ENCODE peak calls at places on chromosomes 16 and 17, in seven cellular contexts. U, J, F, Z, H, P and W are unnamed samples.

GRCh38 chr16:70576431-70577255 is 53.0 kb downstream of the SF3B3 start:
- DNase-seq in P (peak; percentile 85), Z (peak; percentile 84), H (no peak), J (peak; percentile 89), U (peak; percentile 63), F (peak; percentile 28), W (peak; percentile 53)

GRCh38 chr17:47810200-47810821 is 11.3 kb downstream of the OSBPL7 start:
- DNase-seq in J (peak; percentile 84), P (peak; percentile 96), U (no peak), F (peak; percentile 74), H (no peak), Z (peak; percentile 94), W (no peak)

GRCh38 chr17:31724619-31725018 is 134.4 kb downstream of the COPRS start:
- DNase-seq in P (peak; percentile 93), F (no peak), Z (no peak), U (no peak), J (no peak), H (peak; percentile 11), W (no peak)

GRCh38 chr17:29760279-29760721 is 137.6 kb upstream of the CORO6 start:
- DNase-seq in P (peak; percentile 58), Z (peak; percentile 57), H (no peak), J (peak; percentile 34), U (peak; percentile 78), F (no peak), W (peak; percentile 82)

GRCh38 chr16:65121870-65122723 is at the start of gene CDH11:
- DNase-seq in J (peak; percentile 86), F (no peak), Z (peak; percentile 93), P (peak; percentile 92), U (no peak), H (peak; percentile 81), W (no peak)

GRCh38 chr17:65994114-65994513 is 197.8 kb downstream of the CEP112 start:
- DNase-seq in P (no peak), Z (no peak), U (no peak), H (no peak), F (no peak), J (no peak), W (no peak)

GRCh38 chr17:21313320-21313719 is 28.8 kb downstream of the MAP2K3 start:
- DNase-seq in F (no peak), J (no peak), P (no peak), U (no peak), Z (no peak), H (no peak), W (no peak)

GRCh38 chr16:19375561-19376158 is 42.0 kb upstream of the TMC5 start:
- DNase-seq in F (peak; percentile 60), H (no peak), Z (peak; percentile 62), P (peak; percentile 64), J (peak; percentile 77), U (peak; percentile 70), W (peak; percentile 83)

GRCh38 chr16:8854298-8854948 is 14.4 kb downstream of the CARHSP1 start:
- DNase-seq in H (no peak), Z (no peak), U (no peak), F (no peak), J (no peak), P (no peak), W (no peak)

GRCh38 chr16:14232106-14232890 is 161.2 kb downstream of the MRTFB start:
- DNase-seq in P (peak; percentile 16), U (no peak), H (no peak), J (peak; percentile 78), F (no peak), Z (no peak), W (no peak)

GRCh38 chr17:57747221-57748017 is 2.3 kb upstream of the CCDC182 start:
- DNase-seq in U (peak; percentile 60), J (peak; percentile 80), F (peak; percentile 54), H (no peak), Z (peak; percentile 74), P (peak; percentile 57), W (peak; percentile 90)

GRCh38 chr17:81511550-81511799 is 1.1 kb downstream of the ACTG1 start:
- DNase-seq in Z (no peak), J (no peak), H (no peak), P (no peak), F (no peak), U (no peak), W (peak; percentile 66)

GRCh38 chr17:59954856-59955255 is 9.7 kb downstream of the RNFT1 start:
- DNase-seq in P (no peak), Z (no peak), H (no peak), U (no peak), J (no peak), F (no peak), W (no peak)

GRCh38 chr16:20923876-20924275 is 23.3 kb downstream of the LYRM1 start:
- DNase-seq in H (no peak), Z (no peak), U (no peak), J (no peak), F (no peak), P (no peak), W (no peak)

GRCh38 chr17:39701012-39701783 is 1.3 kb downstream of the ERBB2 start:
- DNase-seq in Z (no peak), H (no peak), P (no peak), J (no peak), F (no peak), U (no peak), W (no peak)

GRCh38 chr16:77784441-77785356 is 3.7 kb upstream of the VAT1L start:
- DNase-seq in U (no peak), F (no peak), H (no peak), P (no peak), J (no peak), Z (peak; percentile 42), W (peak; percentile 69)

GRCh38 chr16:67943619-67944503 is at the start of gene LCAT:
- DNase-seq in U (no peak), Z (no peak), J (peak; percentile 56), F (peak; percentile 78), H (no peak), P (no peak), W (no peak)

GRCh38 chr17:77444653-77445029 is 303.9 kb downstream of the SEC14L1 start:
- DNase-seq in F (no peak), P (peak; percentile 85), H (no peak), U (no peak), Z (peak; percentile 71), J (peak; percentile 92), W (peak; percentile 76)

GRCh38 chr17:77445030-77445907 is 304.5 kb downstream of the SEC14L1 start:
- DNase-seq in F (no peak), P (no peak), J (peak; percentile 91), Z (peak; percentile 80), H (no peak), U (peak; percentile 87), W (peak; percentile 86)

GRCh38 chr17:77441130-77441920 is 300.6 kb downstream of the SEC14L1 start:
- DNase-seq in J (no peak), H (no peak), P (no peak), F (no peak), U (peak; percentile 95), Z (no peak), W (peak; percentile 97)

GRCh38 chr17:77443743-77444260 is 303.0 kb downstream of the SEC14L1 start:
- DNase-seq in J (no peak), U (no peak), H (no peak), F (no peak), Z (no peak), P (no peak), W (peak; percentile 46)

DNA sequence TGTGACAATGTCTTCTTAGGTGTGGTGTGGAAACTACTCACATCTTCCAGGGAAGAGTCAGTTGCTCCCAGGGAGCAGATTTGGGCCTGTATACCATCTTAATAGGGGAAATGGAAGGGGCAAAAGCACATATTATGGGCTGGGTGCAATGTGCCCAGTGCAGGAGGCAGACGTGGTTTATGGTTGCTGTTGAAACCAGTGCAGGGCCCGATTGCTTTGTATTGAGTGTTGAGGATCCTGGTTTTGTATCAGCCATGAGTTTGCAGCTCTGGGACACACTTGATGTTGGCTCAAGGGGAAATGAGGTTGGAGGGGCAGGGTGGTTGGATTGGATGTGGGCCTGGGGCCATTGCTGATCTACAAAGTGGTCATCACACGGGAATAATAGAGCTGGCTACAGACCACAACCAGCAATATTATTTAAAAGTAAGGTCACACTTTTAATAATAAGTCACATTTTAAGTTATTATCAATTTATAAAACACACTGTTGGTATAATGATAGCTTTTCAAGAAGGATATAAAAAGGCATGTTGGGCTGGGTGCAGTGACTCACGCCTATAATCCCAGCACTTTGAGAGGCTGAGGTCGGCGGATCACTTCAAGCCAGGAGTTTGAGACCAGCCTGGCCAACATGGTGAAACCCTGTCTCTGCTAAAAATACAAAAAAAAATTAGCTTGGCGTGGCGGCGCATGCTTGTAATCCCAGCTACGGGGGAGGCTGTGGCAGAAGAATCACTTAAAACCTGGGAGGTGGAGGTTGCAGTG is 302.4 kb downstream of the SEC14L1 start:
- DNase-seq in J (no peak), H (no peak), U (no peak), Z (peak; percentile 58), P (no peak), F (no peak), W (peak; percentile 54)
- H3K4me2 ChIP-seq in J (no peak overlapping the region), H (no peak overlapping the region), U (no peak overlapping the region), Z (no peak overlapping the region), P (no peak overlapping the region), F (no peak overlapping the region), W (no peak overlapping the region)

GRCh38 chr17:77322284-77322533 is 181.4 kb downstream of the SEC14L1 start:
- DNase-seq in F (no peak), H (no peak), U (no peak), J (no peak), P (no peak), Z (no peak), W (no peak)
- H3K9ac ChIP-seq in F (peak overlapping the region; percentile 45), H (no peak overlapping the region), U (peak overlapping the region; percentile 90), J (peak overlapping the region; percentile 93), P (peak overlapping the region; percentile 100), Z (peak overlapping the region; percentile 99), W (peak overlapping the region; percentile 68)

GRCh38 chr16:27066655-27067054 is at the start of gene C16orf82:
- DNase-seq in F (no peak), J (no peak), Z (no peak), P (no peak), U (no peak), H (no peak), W (no peak)
- H3K27ac ChIP-seq in F (no peak within 1 kb of the TSS), J (no peak within 1 kb of the TSS), Z (no peak within 1 kb of the TSS), P (no peak within 1 kb of the TSS), U (no peak within 1 kb of the TSS), H (no peak within 1 kb of the TSS), W (no peak within 1 kb of the TSS)

GRCh38 chr17:61397086-61397842 is 2.4 kb upstream of the TBX2 start:
- DNase-seq in P (peak; percentile 70), U (no peak), H (peak; percentile 59), J (peak; percentile 90), Z (peak; percentile 54), F (no peak), W (no peak)

GRCh38 chr17:61396586-61397085 is 3.0 kb upstream of the TBX2 start:
- DNase-seq in U (no peak), Z (peak; percentile 36), P (peak; percentile 46), H (peak; percentile 67), F (no peak), J (peak; percentile 61), W (no peak)

GRCh38 chr17:61400058-61400785 is 579 bp downstream of the TBX2 start:
- DNase-seq in J (peak; percentile 58), U (no peak), F (no peak), H (peak; percentile 56), Z (peak; percentile 81), P (peak; percentile 53), W (no peak)

GRCh38 chr17:61399131-61400057 is at the start of gene TBX2:
- DNase-seq in J (peak; percentile 99), Z (peak; percentile 92), F (peak; percentile 80), U (peak; percentile 72), H (peak; percentile 80), P (peak; percentile 95), W (no peak)

DNA sequence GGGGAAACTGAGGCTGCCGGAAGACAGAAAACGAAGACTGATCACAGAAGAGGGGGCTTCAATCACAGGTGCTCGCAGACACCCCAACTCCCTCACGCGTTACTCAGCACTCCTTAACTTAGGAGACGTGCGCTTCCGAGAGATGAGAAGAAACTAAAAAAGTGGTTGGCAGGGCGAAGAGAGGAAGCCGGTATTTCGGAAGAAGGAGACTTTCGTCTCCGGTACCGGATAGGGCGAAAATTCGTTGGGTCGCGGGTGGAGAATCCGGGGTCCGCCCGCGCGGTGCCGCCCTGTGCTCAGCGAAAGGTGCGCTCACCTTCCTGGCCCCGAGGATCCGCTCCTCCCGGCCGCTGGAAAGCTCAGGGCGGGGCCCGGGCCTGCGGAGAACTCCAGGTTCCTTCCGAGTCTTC is 917 bp upstream of the TBX2 start:
- DNase-seq in H (no peak), Z (peak; percentile 52), P (no peak), U (no peak), J (peak; percentile 44), F (no peak), W (no peak)
- H3K4me2 ChIP-seq in H (peak overlapping the region; percentile 59), Z (peak overlapping the region; percentile 83), P (peak overlapping the region; percentile 85), U (peak overlapping the region; percentile 60), J (peak overlapping the region; percentile 94), F (peak overlapping the region; percentile 84), W (no peak overlapping the region)